ENCODE peak calls at places on chromosomes 16 and 17, in four cellular contexts. One of them, this sample, is unnamed. For H3K4me1, the result is how much of the 10 kb centered on the place peaks cover.

GRCh38 chr16:21276090-21276489 is 2.0 kb downstream of the CRYM start:
- DNase-seq in K562: no peak
- DNase-seq in GM12878: no peak
- DNase-seq in SK-N-SH: no peak
- DNase-seq in this sample: no peak

GRCh38 chr17:50950002-50950877 is 84.1 kb upstream of the TOB1 start:
- DNase-seq in K562: peak
- DNase-seq in GM12878: no peak
- DNase-seq in SK-N-SH: peak
- DNase-seq in this sample: peak

GRCh38 chr16:29862383-29862883 is 593 bp downstream of the CDIPT start:
- DNase-seq in K562: no peak
- DNase-seq in GM12878: no peak
- DNase-seq in SK-N-SH: peak
- DNase-seq in this sample: no peak

GRCh38 chr17:46822388-46822921 is 4.0 kb upstream of the WNT3 start:
- DNase-seq in K562: peak
- DNase-seq in GM12878: no peak
- DNase-seq in SK-N-SH: no peak
- DNase-seq in this sample: no peak

GRCh38 chr17:40427002-40427491 is 9.4 kb upstream of the TOP2A start:
- DNase-seq in K562: no peak
- DNase-seq in GM12878: no peak
- DNase-seq in SK-N-SH: no peak
- DNase-seq in this sample: no peak

GRCh38 chr16:84072014-84072413 is 29.4 kb upstream of the SLC38A8 start:
- DNase-seq in K562: no peak
- DNase-seq in GM12878: no peak
- DNase-seq in SK-N-SH: no peak
- DNase-seq in this sample: no peak

GRCh38 chr17:77996256-77996655 is 37.8 kb downstream of the TNRC6C start:
- DNase-seq in K562: no peak
- DNase-seq in GM12878: no peak
- DNase-seq in SK-N-SH: no peak
- DNase-seq in this sample: no peak

GRCh38 chr16:12767897-12768296 is 35.8 kb downstream of the CPPED1 start:
- DNase-seq in K562: no peak
- DNase-seq in GM12878: no peak
- DNase-seq in SK-N-SH: no peak
- DNase-seq in this sample: no peak

GRCh38 chr16:81554993-81555392 is 110.4 kb downstream of the CMIP start:
- DNase-seq in K562: no peak
- DNase-seq in GM12878: no peak
- DNase-seq in SK-N-SH: no peak
- DNase-seq in this sample: no peak

GRCh38 chr16:27402964-27403600 is 1.1 kb downstream of the IL21R start:
- DNase-seq in K562: no peak
- DNase-seq in GM12878: no peak
- DNase-seq in SK-N-SH: no peak
- DNase-seq in this sample: no peak

GRCh38 chr17:17757391-17757791 is 76.1 kb downstream of the RAI1 start:
- DNase-seq in K562: no peak
- DNase-seq in GM12878: no peak
- DNase-seq in SK-N-SH: no peak
- DNase-seq in this sample: no peak
- H3K4me1 ChIP-seq in K562: under half
- H3K4me1 ChIP-seq in GM12878: under half
- H3K4me1 ChIP-seq in SK-N-SH: half or more
- H3K4me1 ChIP-seq in this sample: under half

GRCh38 chr17:80872999-80873951 is 118.4 kb upstream of the CHMP6 start:
- DNase-seq in K562: no peak
- DNase-seq in GM12878: no peak
- DNase-seq in SK-N-SH: no peak
- DNase-seq in this sample: no peak
- TF ChIP-seq NFIC in K562: no peak
- TF ChIP-seq NFIC in GM12878: no peak
- TF ChIP-seq NFIC in SK-N-SH: no peak
- TF ChIP-seq NFIC in this sample: no peak

DNA sequence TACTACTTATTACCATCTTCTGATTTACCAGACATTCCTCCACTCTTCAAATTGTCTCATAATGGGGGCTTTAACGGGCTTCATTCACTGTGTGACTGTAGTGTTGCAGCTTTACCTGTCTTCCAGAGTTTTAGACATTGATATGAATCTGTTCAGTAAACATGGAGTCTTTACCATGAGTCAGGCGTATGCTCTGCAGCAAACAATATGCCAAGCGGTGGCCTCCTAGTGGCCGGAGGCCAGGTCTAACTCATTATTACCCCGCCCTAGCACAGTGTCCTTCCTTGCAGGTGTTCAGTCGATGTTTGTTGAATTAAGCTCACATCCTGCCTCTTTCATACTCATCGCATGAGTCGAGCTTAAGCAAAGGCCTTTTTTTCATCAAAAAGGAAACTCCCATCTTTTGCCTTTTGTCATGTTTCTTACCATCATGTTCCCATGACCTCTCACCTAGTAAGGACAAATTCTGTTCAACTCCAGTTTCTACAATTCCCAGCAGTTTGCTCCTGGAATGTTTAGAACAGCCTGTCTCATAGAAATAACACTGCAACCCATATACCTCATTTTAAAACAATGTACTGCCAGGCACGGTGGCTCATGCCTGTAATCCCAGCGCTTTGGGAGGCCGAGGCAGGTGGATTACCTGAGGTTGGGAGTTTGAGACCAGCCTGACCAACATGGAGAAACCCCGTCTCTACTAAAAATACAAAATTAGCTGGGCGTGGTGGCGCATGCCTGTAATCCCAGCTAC is 39.4 kb downstream of the TUBD1 start:
- DNase-seq in K562: peak
- DNase-seq in GM12878: no peak
- DNase-seq in SK-N-SH: peak
- DNase-seq in this sample: peak
- H3K4me1 ChIP-seq in K562: under half
- H3K4me1 ChIP-seq in GM12878: under half
- H3K4me1 ChIP-seq in SK-N-SH: under half
- H3K4me1 ChIP-seq in this sample: half or more

DNA sequence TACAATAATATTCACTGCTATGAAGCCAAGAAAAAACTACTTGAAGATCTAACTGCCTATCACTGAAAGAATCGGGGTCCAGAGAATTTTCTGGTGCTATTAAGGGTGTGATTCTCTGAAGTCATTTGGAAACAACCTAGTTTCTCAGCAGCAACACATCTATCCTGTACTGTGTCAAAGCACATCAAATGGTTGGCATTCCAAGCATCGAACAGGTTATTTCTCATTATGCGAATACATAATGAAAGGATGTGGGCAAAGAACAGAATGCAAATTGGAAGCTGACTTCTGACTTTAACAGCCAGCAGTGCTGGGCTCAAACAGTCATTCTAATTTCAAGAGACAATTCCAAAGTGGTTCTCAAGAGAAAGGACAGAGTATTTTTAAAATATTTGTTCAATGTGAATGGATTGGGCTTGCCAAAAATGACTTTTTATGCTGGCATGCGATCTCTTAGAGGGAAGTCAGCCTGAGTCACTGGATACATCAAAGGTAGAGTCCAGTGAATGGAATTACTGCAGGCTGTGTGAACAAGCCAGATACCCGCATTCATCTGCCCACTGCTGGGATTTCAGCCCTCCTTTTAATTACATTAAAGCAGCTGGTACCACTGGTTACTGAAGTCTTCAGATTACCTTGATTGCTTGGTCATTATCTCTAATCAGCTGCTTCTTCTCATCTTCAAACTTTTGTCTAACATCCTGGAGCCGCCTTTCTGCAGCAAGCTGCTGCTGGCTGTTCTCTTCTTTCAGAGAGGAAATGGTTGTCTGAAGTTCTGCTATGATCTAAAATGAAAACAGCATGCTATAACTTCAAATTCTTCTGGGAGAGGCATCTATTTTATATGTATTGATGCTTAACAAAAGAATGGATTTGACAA is 181.2 kb upstream of the AXIN2 start:
- DNase-seq in K562: no peak
- DNase-seq in GM12878: no peak
- DNase-seq in SK-N-SH: peak
- DNase-seq in this sample: peak
- TF ChIP-seq NFIC in K562: no peak
- TF ChIP-seq NFIC in GM12878: no peak
- TF ChIP-seq NFIC in SK-N-SH: peak
- TF ChIP-seq NFIC in this sample: no peak

GRCh38 chr17:38897176-38897575 is 27.3 kb downstream of the LASP1 start:
- DNase-seq in K562: no peak
- DNase-seq in GM12878: no peak
- DNase-seq in SK-N-SH: no peak
- DNase-seq in this sample: no peak

GRCh38 chr17:38898291-38898679 is 27.1 kb upstream of the LASP1NB start:
- DNase-seq in K562: no peak
- DNase-seq in GM12878: no peak
- DNase-seq in SK-N-SH: no peak
- DNase-seq in this sample: no peak

GRCh38 chr17:38894276-38894675 is 24.4 kb downstream of the LASP1 start:
- DNase-seq in K562: peak
- DNase-seq in GM12878: no peak
- DNase-seq in SK-N-SH: no peak
- DNase-seq in this sample: no peak

GRCh38 chr17:38897671-38898290 is 27.6 kb upstream of the LASP1NB start:
- DNase-seq in K562: no peak
- DNase-seq in GM12878: no peak
- DNase-seq in SK-N-SH: no peak
- DNase-seq in this sample: no peak

GRCh38 chr17:38896373-38896954 is 26.6 kb downstream of the LASP1 start:
- DNase-seq in K562: no peak
- DNase-seq in GM12878: no peak
- DNase-seq in SK-N-SH: no peak
- DNase-seq in this sample: no peak
- H3K4me1 ChIP-seq in K562: half or more
- H3K4me1 ChIP-seq in GM12878: under half
- H3K4me1 ChIP-seq in SK-N-SH: under half
- H3K4me1 ChIP-seq in this sample: under half

GRCh38 chr17:75208161-75208560 is 2.7 kb downstream of the NUP85 start:
- DNase-seq in K562: no peak
- DNase-seq in GM12878: no peak
- DNase-seq in SK-N-SH: no peak
- DNase-seq in this sample: no peak
- TF ChIP-seq NFIC in K562: no peak
- TF ChIP-seq NFIC in GM12878: no peak
- TF ChIP-seq NFIC in SK-N-SH: no peak
- TF ChIP-seq NFIC in this sample: no peak

GRCh38 chr17:82924214-82924613 is 84.4 kb upstream of the ZNF750 start:
- DNase-seq in K562: no peak
- DNase-seq in GM12878: no peak
- DNase-seq in SK-N-SH: no peak
- DNase-seq in this sample: no peak
- H3K4me1 ChIP-seq in K562: under half
- H3K4me1 ChIP-seq in GM12878: under half
- H3K4me1 ChIP-seq in SK-N-SH: under half
- H3K4me1 ChIP-seq in this sample: under half

DNA sequence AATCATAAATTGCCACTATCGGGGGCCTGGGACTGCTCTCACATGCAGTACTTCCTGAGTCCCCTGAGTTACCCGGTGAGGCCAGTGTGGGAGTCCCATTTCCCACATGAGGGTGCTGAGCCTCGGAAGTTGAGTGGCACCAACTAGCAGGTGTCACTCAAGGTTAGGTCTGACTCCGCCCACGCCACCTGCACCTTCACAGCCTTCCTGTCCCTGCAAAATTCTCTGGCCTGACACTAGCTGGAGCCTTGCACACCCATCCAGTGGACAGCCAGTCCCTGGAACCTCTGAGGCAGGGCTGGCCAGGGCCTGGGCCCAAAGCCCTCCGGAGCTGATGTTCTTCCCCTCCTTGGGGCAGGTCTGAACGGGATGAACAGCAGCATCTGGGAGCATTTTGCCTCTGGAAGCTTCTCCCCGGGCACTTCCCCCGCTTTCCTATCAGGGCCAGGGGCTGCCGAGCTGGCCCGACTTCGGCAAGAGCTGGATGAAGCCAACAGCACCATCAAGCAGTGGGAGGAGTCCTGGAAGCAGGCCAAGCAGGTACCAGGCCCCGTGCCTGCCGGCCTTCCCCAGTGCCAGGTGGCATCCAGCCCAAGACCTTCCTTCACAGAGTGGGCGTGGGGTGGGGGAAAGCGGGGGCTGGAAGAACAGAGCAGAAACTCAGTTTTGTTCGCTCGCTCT is 21.9 kb downstream of the UNC13D start:
- DNase-seq in K562: no peak
- DNase-seq in GM12878: no peak
- DNase-seq in SK-N-SH: peak
- DNase-seq in this sample: no peak
- TF ChIP-seq NFIC in K562: peak
- TF ChIP-seq NFIC in GM12878: no peak
- TF ChIP-seq NFIC in SK-N-SH: no peak
- TF ChIP-seq NFIC in this sample: no peak

This sample was measured in HepG2.